ENCODE peak calls at places on chromosomes 7 and 10, in six cellular contexts. One of them, this sample, is unnamed.

GRCh38 chr10:119501690-119502089 is 40.8 kb downstream of the RGS10 start:
- DNase-seq in endodermal cell: no peak
- DNase-seq in left lobe of liver: no peak
- DNase-seq in uterus: no peak
- DNase-seq in OCI-LY7: peak; percentile 23
- DNase-seq in glutamatergic neuron: no peak
- DNase-seq in this sample: no peak

GRCh38 chr10:102233997-102234396 is 7.3 kb downstream of the PITX3 start:
- DNase-seq in uterus: no peak
- DNase-seq in left lobe of liver: no peak
- DNase-seq in endodermal cell: no peak
- DNase-seq in OCI-LY7: no peak
- DNase-seq in glutamatergic neuron: no peak
- DNase-seq in this sample: no peak

GRCh38 chr7:106736508-106737201 is 75.7 kb upstream of the CCDC71L start:
- DNase-seq in endodermal cell: peak; percentile 78
- DNase-seq in left lobe of liver: peak; percentile 50
- DNase-seq in OCI-LY7: peak; percentile 57
- DNase-seq in uterus: no peak
- DNase-seq in glutamatergic neuron: no peak
- DNase-seq in this sample: no peak

GRCh38 chr10:80425901-80426300 is 17.6 kb downstream of the PRXL2A start:
- DNase-seq in left lobe of liver: no peak
- DNase-seq in glutamatergic neuron: no peak
- DNase-seq in endodermal cell: no peak
- DNase-seq in OCI-LY7: no peak
- DNase-seq in uterus: no peak
- DNase-seq in this sample: no peak

GRCh38 chr10:69491611-69492010 is 40.3 kb downstream of the TSPAN15 start:
- DNase-seq in OCI-LY7: no peak
- DNase-seq in left lobe of liver: no peak
- DNase-seq in uterus: peak; percentile 13
- DNase-seq in endodermal cell: no peak
- DNase-seq in glutamatergic neuron: peak; percentile 67
- DNase-seq in this sample: no peak

GRCh38 chr10:230758-231157 is 95.5 kb downstream of the ZMYND11 start:
- DNase-seq in left lobe of liver: no peak
- DNase-seq in OCI-LY7: peak; percentile 54
- DNase-seq in endodermal cell: no peak
- DNase-seq in glutamatergic neuron: no peak
- DNase-seq in uterus: no peak
- DNase-seq in this sample: no peak

GRCh38 chr10:20879136-20879535 is 18.0 kb downstream of the NEBL start:
- DNase-seq in uterus: no peak
- DNase-seq in endodermal cell: no peak
- DNase-seq in left lobe of liver: no peak
- DNase-seq in OCI-LY7: no peak
- DNase-seq in glutamatergic neuron: no peak
- DNase-seq in this sample: no peak

GRCh38 chr7:23524473-23524872 is 7.3 kb downstream of the TRA2A start:
- DNase-seq in glutamatergic neuron: no peak
- DNase-seq in uterus: no peak
- DNase-seq in OCI-LY7: no peak
- DNase-seq in endodermal cell: no peak
- DNase-seq in left lobe of liver: no peak
- DNase-seq in this sample: no peak

GRCh38 chr10:118173326-118173725 is 126.6 kb upstream of the RAB11FIP2 start:
- DNase-seq in glutamatergic neuron: no peak
- DNase-seq in uterus: no peak
- DNase-seq in endodermal cell: no peak
- DNase-seq in OCI-LY7: no peak
- DNase-seq in left lobe of liver: no peak
- DNase-seq in this sample: no peak

GRCh38 chr7:101669307-101669706 is 40.2 kb upstream of the MYL10 start:
- DNase-seq in OCI-LY7: no peak
- DNase-seq in left lobe of liver: no peak
- DNase-seq in uterus: no peak
- DNase-seq in endodermal cell: no peak
- DNase-seq in glutamatergic neuron: no peak
- DNase-seq in this sample: no peak

GRCh38 chr7:27802977-27803376 is 63.0 kb downstream of the TAX1BP1 start:
- DNase-seq in endodermal cell: no peak
- DNase-seq in glutamatergic neuron: no peak
- DNase-seq in uterus: no peak
- DNase-seq in left lobe of liver: no peak
- DNase-seq in OCI-LY7: no peak
- DNase-seq in this sample: no peak

GRCh38 chr7:70317356-70317755 is 719.1 kb downstream of the AUTS2 start:
- DNase-seq in OCI-LY7: no peak
- DNase-seq in uterus: no peak
- DNase-seq in left lobe of liver: no peak
- DNase-seq in glutamatergic neuron: no peak
- DNase-seq in endodermal cell: no peak
- DNase-seq in this sample: no peak

GRCh38 chr10:26969145-26969926 is 108.6 kb upstream of the ABI1 start:
- DNase-seq in left lobe of liver: no peak
- DNase-seq in OCI-LY7: no peak
- DNase-seq in glutamatergic neuron: no peak
- DNase-seq in endodermal cell: no peak
- DNase-seq in uterus: no peak
- DNase-seq in this sample: no peak

GRCh38 chr10:33095867-33096479 is 137.9 kb upstream of the ITGB1 start:
- DNase-seq in left lobe of liver: no peak
- DNase-seq in glutamatergic neuron: no peak
- DNase-seq in endodermal cell: no peak
- DNase-seq in OCI-LY7: peak; percentile 84
- DNase-seq in uterus: no peak
- DNase-seq in this sample: no peak

GRCh38 chr7:1673581-1674102 is 3.6 kb downstream of the ELFN1 start:
- DNase-seq in glutamatergic neuron: no peak
- DNase-seq in left lobe of liver: peak; percentile 38
- DNase-seq in endodermal cell: peak; percentile 22
- DNase-seq in OCI-LY7: no peak
- DNase-seq in uterus: peak; percentile 8
- DNase-seq in this sample: peak; percentile 58

GRCh38 chr7:151882734-151883133 is 5.8 kb upstream of the PRKAG2 start:
- DNase-seq in uterus: no peak
- DNase-seq in endodermal cell: no peak
- DNase-seq in left lobe of liver: no peak
- DNase-seq in OCI-LY7: no peak
- DNase-seq in glutamatergic neuron: no peak
- DNase-seq in this sample: no peak

GRCh38 chr7:55441668-55442305 is 76.7 kb downstream of the LANCL2 start:
- DNase-seq in left lobe of liver: no peak
- DNase-seq in OCI-LY7: no peak
- DNase-seq in endodermal cell: no peak
- DNase-seq in uterus: no peak
- DNase-seq in glutamatergic neuron: no peak
- DNase-seq in this sample: no peak

GRCh38 chr10:11434323-11434722 is 177.1 kb downstream of the USP6NL start:
- DNase-seq in left lobe of liver: no peak
- DNase-seq in OCI-LY7: peak; percentile 59
- DNase-seq in endodermal cell: peak; percentile 65
- DNase-seq in glutamatergic neuron: no peak
- DNase-seq in uterus: no peak
- DNase-seq in this sample: no peak

GRCh38 chr7:48280100-48280499 is 108.8 kb downstream of the ABCA13 start:
- DNase-seq in left lobe of liver: no peak
- DNase-seq in uterus: no peak
- DNase-seq in OCI-LY7: no peak
- DNase-seq in endodermal cell: no peak
- DNase-seq in glutamatergic neuron: no peak
- DNase-seq in this sample: no peak

GRCh38 chr10:34236927-34237326 is 578.2 kb downstream of the PARD3 start:
- DNase-seq in left lobe of liver: no peak
- DNase-seq in glutamatergic neuron: no peak
- DNase-seq in endodermal cell: no peak
- DNase-seq in OCI-LY7: no peak
- DNase-seq in uterus: no peak
- DNase-seq in this sample: no peak

GRCh38 chr7:157458254-157458633 is 121.4 kb downstream of the DNAJB6 start:
- DNase-seq in uterus: no peak
- DNase-seq in endodermal cell: no peak
- DNase-seq in OCI-LY7: no peak
- DNase-seq in glutamatergic neuron: no peak
- DNase-seq in left lobe of liver: no peak
- DNase-seq in this sample: no peak

GRCh38 chr10:16901102-16901501 is 83.9 kb upstream of the RSU1 start:
- DNase-seq in uterus: no peak
- DNase-seq in OCI-LY7: no peak
- DNase-seq in left lobe of liver: no peak
- DNase-seq in glutamatergic neuron: no peak
- DNase-seq in endodermal cell: no peak
- DNase-seq in this sample: no peak

GRCh38 chr10:53886325-53887300 is 914.4 kb downstream of the PCDH15 start:
- DNase-seq in left lobe of liver: no peak
- DNase-seq in uterus: no peak
- DNase-seq in endodermal cell: no peak
- DNase-seq in OCI-LY7: no peak
- DNase-seq in glutamatergic neuron: no peak
- DNase-seq in this sample: no peak

GRCh38 chr7:101207459-101207858 is 6.6 kb upstream of the MOGAT3 start:
- DNase-seq in uterus: no peak
- DNase-seq in glutamatergic neuron: no peak
- DNase-seq in OCI-LY7: no peak
- DNase-seq in left lobe of liver: no peak
- DNase-seq in endodermal cell: no peak
- DNase-seq in this sample: no peak

GRCh38 chr10:101613646-101614045 is 25.5 kb downstream of the DPCD start:
- DNase-seq in OCI-LY7: no peak
- DNase-seq in left lobe of liver: no peak
- DNase-seq in endodermal cell: no peak
- DNase-seq in glutamatergic neuron: no peak
- DNase-seq in uterus: no peak
- DNase-seq in this sample: no peak

GRCh38 chr10:12597800-12598750 is 248.7 kb downstream of the CAMK1D start:
- DNase-seq in uterus: no peak
- DNase-seq in glutamatergic neuron: no peak
- DNase-seq in left lobe of liver: no peak
- DNase-seq in endodermal cell: no peak
- DNase-seq in OCI-LY7: no peak
- DNase-seq in this sample: no peak

GRCh38 chr10:620417-620816 is 69.1 kb downstream of the DIP2C start:
- DNase-seq in endodermal cell: no peak
- DNase-seq in left lobe of liver: no peak
- DNase-seq in glutamatergic neuron: no peak
- DNase-seq in uterus: no peak
- DNase-seq in OCI-LY7: peak; percentile 61
- DNase-seq in this sample: no peak

GRCh38 chr7:129434846-129435318 is 650 bp downstream of the STRIP2 start:
- DNase-seq in uterus: no peak
- DNase-seq in OCI-LY7: no peak
- DNase-seq in endodermal cell: no peak
- DNase-seq in left lobe of liver: no peak
- DNase-seq in glutamatergic neuron: peak; percentile 35
- DNase-seq in this sample: peak; percentile 68

GRCh38 chr10:124068929-124069328 is 24.5 kb downstream of the CHST15 start:
- DNase-seq in uterus: no peak
- DNase-seq in endodermal cell: no peak
- DNase-seq in glutamatergic neuron: no peak
- DNase-seq in OCI-LY7: no peak
- DNase-seq in left lobe of liver: no peak
- DNase-seq in this sample: no peak

GRCh38 chr7:29116361-29116760 is 30.0 kb downstream of the CPVL start:
- DNase-seq in glutamatergic neuron: no peak
- DNase-seq in endodermal cell: no peak
- DNase-seq in left lobe of liver: no peak
- DNase-seq in OCI-LY7: no peak
- DNase-seq in uterus: no peak
- DNase-seq in this sample: no peak

GRCh38 chr7:110573862-110574528 is 516.9 kb upstream of the LRRN3 start:
- DNase-seq in glutamatergic neuron: no peak
- DNase-seq in left lobe of liver: no peak
- DNase-seq in OCI-LY7: no peak
- DNase-seq in uterus: no peak
- DNase-seq in endodermal cell: no peak
- DNase-seq in this sample: no peak

GRCh38 chr7:155916926-155917655 is 104.8 kb upstream of the SHH start:
- DNase-seq in OCI-LY7: no peak
- DNase-seq in left lobe of liver: peak; percentile 72
- DNase-seq in glutamatergic neuron: no peak
- DNase-seq in endodermal cell: no peak
- DNase-seq in uterus: no peak
- DNase-seq in this sample: no peak

GRCh38 chr7:148238926-148239325 is 351.6 kb upstream of the C7orf33 start:
- DNase-seq in endodermal cell: no peak
- DNase-seq in glutamatergic neuron: no peak
- DNase-seq in uterus: no peak
- DNase-seq in left lobe of liver: no peak
- DNase-seq in OCI-LY7: no peak
- DNase-seq in this sample: no peak

GRCh38 chr10:22156750-22157149 is 61.1 kb downstream of the EBLN1 start:
- DNase-seq in left lobe of liver: no peak
- DNase-seq in uterus: no peak
- DNase-seq in endodermal cell: no peak
- DNase-seq in OCI-LY7: no peak
- DNase-seq in glutamatergic neuron: no peak
- DNase-seq in this sample: no peak

GRCh38 chr10:110203500-110204455 is 3.6 kb upstream of the MXI1 start:
- DNase-seq in OCI-LY7: no peak
- DNase-seq in glutamatergic neuron: no peak
- DNase-seq in uterus: no peak
- DNase-seq in endodermal cell: no peak
- DNase-seq in left lobe of liver: no peak
- DNase-seq in this sample: peak; percentile 50

GRCh38 chr7:157851501-157852067 is 514.8 kb downstream of the DNAJB6 start:
- DNase-seq in glutamatergic neuron: no peak
- DNase-seq in OCI-LY7: no peak
- DNase-seq in uterus: no peak
- DNase-seq in left lobe of liver: peak; percentile 76
- DNase-seq in endodermal cell: peak; percentile 90
- DNase-seq in this sample: no peak